ENCODE peak calls at places on chromosomes 13 and 19, in ten cellular contexts. M is tibial nerve; K is astrocyte of the spinal cord; A is lower lobe of right lung; C is NCI-H460; S is stimulated activated CD4-positive, alpha-beta T cell treated with anti-CD3 and anti-CD28 coated beads, Interleukin-15, amount 100 ng/mL, for 1 hour; T is left colon; J is activated T-helper 1 cell treated with anti-CD3 and anti-CD28 coated beads, Interleukin-12 subunit alpha, Interleukin-12 subunit beta, Interleukin-2, Interleukin-4 antibody, amounts not matched to agents 30 ng/mL and 10 ng/mL and 1 ng/mL, durations not matched to agents 14 hours and 24 hours and 36 hours; Z is GM12864; D is hypothalamus. H is an unnamed sample.

GRCh38 chr19:10299545-10300458 is 9.8 kb downstream of the ZGLP1 start:
- DNase-seq in K (no peak), M (no peak), C (no peak), J (no peak), T (no peak), Z (no peak), S (no peak), D (no peak), A (no peak), H (no peak)

GRCh38 chr19:32599736-32600157 is 18.8 kb downstream of the PDCD5 start:
- DNase-seq in S (no peak), C (peak; percentile 44), D (peak; percentile 17), M (no peak), A (no peak), T (no peak), Z (peak; percentile 31), K (peak; percentile 71), J (peak; percentile 21), H (peak; percentile 71)

GRCh38 chr13:50257646-50258045 is 242.4 kb downstream of the KCNRG start:
- DNase-seq in A (no peak), J (no peak), M (no peak), D (no peak), K (no peak), Z (no peak), S (no peak), T (no peak), C (no peak), H (no peak)

GRCh38 chr19:49515767-49516166 is 3.3 kb downstream of the FCGRT start:
- DNase-seq in M (no peak), A (peak; percentile 82), S (no peak), T (peak; percentile 32), K (no peak), Z (no peak), C (no peak), D (peak; percentile 20), J (no peak), H (no peak)

GRCh38 chr13:84433024-84433423 is 550.8 kb upstream of the SLITRK1 start:
- DNase-seq in T (no peak), A (no peak), M (no peak), D (no peak), Z (no peak), K (peak; percentile 78), S (no peak), J (no peak), C (no peak), H (peak; percentile 74)

GRCh38 chr19:50377051-50377441 is 789 bp downstream of the NR1H2 start:
- DNase-seq in S (no peak), M (no peak), A (no peak), K (no peak), T (peak; percentile 72), J (no peak), C (no peak), Z (no peak), D (no peak), H (no peak)

GRCh38 chr13:27403252-27403678 is 21.2 kb upstream of the GTF3A start:
- DNase-seq in J (no peak), T (no peak), A (no peak), C (no peak), M (no peak), K (peak; percentile 50), D (no peak), S (no peak), Z (no peak), H (peak; percentile 90)

GRCh38 chr13:44719857-44720671 is 143.9 kb upstream of the TSC22D1 start:
- DNase-seq in J (no peak), S (no peak), K (peak; percentile 96), C (no peak), M (peak; percentile 19), Z (no peak), D (no peak), A (no peak), T (no peak), H (peak; percentile 98)

GRCh38 chr13:106373989-106374572 is 161.4 kb downstream of the EFNB2 start:
- DNase-seq in C (no peak), D (no peak), Z (peak; percentile 15), S (no peak), J (no peak), K (peak; percentile 94), A (no peak), T (no peak), M (no peak), H (peak; percentile 49)

GRCh38 chr19:53659292-53659691 is 27.5 kb downstream of the DPRX start:
- DNase-seq in T (no peak), S (no peak), C (no peak), A (no peak), K (no peak), J (no peak), D (peak; percentile 42), M (no peak), Z (no peak), H (peak; percentile 3)

GRCh38 chr19:7505288-7505681 is 10.6 kb upstream of the ZNF358 start:
- DNase-seq in J (no peak), K (no peak), T (peak; percentile 57), M (no peak), C (no peak), S (no peak), A (no peak), Z (no peak), D (no peak), H (no peak)

GRCh38 chr13:34853161-34853560 is 88.9 kb upstream of the NBEA start:
- DNase-seq in T (no peak), Z (no peak), C (no peak), M (no peak), D (no peak), J (no peak), A (no peak), K (no peak), S (no peak), H (no peak)

GRCh38 chr19:2235396-2236284 is 489 bp downstream of the PLEKHJ1 start:
- DNase-seq in D (no peak), A (peak; percentile 76), T (peak; percentile 85), C (no peak), K (no peak), S (no peak), M (no peak), J (no peak), Z (no peak), H (peak; percentile 49)

GRCh38 chr19:27748551-27749152 is 1464.3 kb downstream of the UQCRFS1 start:
- DNase-seq in A (no peak), T (no peak), M (no peak), J (no peak), Z (no peak), S (no peak), C (no peak), D (no peak), K (no peak), H (no peak)

GRCh38 chr19:48900477-48901452 is 653 bp downstream of the NUCB1 start:
- DNase-seq in M (no peak), Z (no peak), T (peak; percentile 32), J (no peak), D (no peak), C (no peak), S (no peak), A (no peak), K (peak; percentile 55), H (peak; percentile 48)

H was measured in astrocyte of the hippocampus.